ENCODE peak calls at places on chromosomes 5 and 9, in five cellular contexts. L is IMR-90, V is HepG2, M is GM12878, I is K562. P is an unnamed sample.

GRCh38 chr9:124813496-124814177 is 36.7 kb downstream of the OLFML2A start:
- DNase-seq in L (no peak), V (no peak), M (no peak), I (no peak), P (peak)

GRCh38 chr5:146047396-146047795 is 58.0 kb downstream of the PLAC8L1 start:
- DNase-seq in L (no peak), V (no peak), M (no peak), I (no peak), P (no peak)

GRCh38 chr5:41346609-41347008 is 133.3 kb upstream of the C6 start:
- DNase-seq in L (peak), V (no peak), M (no peak), I (no peak), P (no peak)

GRCh38 chr5:176744584-176744965 is 65.8 kb upstream of the UNC5A start:
- DNase-seq in L (no peak), V (no peak), M (no peak), I (peak), P (peak)

GRCh38 chr5:95788493-95788892 is 34.0 kb downstream of the GLRX start:
- DNase-seq in L (no peak), V (no peak), M (no peak), I (no peak), P (peak)

GRCh38 chr9:124042168-124042775 is 30.7 kb downstream of the LHX2 start:
- DNase-seq in L (no peak), V (no peak), M (no peak), I (no peak), P (peak)

GRCh38 chr9:107639426-107639825 is 149.9 kb upstream of the KLF4 start:
- DNase-seq in L (no peak), V (no peak), M (no peak), I (no peak), P (no peak)

GRCh38 chr5:151680944-151681427 is 5.7 kb downstream of the SPARC start:
- DNase-seq in L (peak), V (no peak), M (no peak), I (no peak), P (no peak)

GRCh38 chr5:136159457-136159856 is 26.8 kb downstream of the SMAD5 start:
- DNase-seq in L (peak), V (no peak), M (no peak), I (no peak), P (no peak)

GRCh38 chr5:83475540-83476469 is 4.3 kb downstream of the VCAN start:
- DNase-seq in L (peak), V (peak), M (no peak), I (no peak), P (no peak)

GRCh38 chr5:168681556-168682183 is 102.5 kb upstream of the PANK3 start:
- DNase-seq in L (peak), V (peak), M (no peak), I (no peak), P (no peak)
- TF ChIP-seq MXI1 in L (no peak), V (no peak), M (no peak), I (no peak), P (no peak)

GRCh38 chr5:125043781-125044391 is 297.4 kb upstream of the ZNF608 start:
- DNase-seq in L (peak), V (no peak), M (no peak), I (no peak), P (peak)
- TF ChIP-seq MXI1 in L (no peak), V (no peak), M (no peak), I (no peak), P (peak)

DNA sequence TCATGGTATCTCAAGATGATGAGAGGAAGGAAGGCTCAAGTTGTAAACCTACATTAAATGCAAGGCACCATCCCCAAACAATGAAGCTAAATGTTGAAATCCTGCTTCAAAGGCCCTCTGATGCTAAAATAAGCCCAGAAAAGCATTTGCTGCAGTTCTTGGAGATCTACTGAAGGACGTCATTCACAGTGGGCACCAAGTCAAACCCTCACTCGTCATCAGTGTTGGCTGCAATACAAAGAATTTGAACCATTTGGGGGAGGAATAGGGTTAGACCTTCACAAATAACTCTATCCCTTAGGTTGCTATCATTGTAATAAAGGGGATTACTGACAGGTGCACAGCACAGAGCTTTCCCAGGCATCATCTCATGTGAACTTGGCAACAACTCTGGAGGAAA is 9.3 kb upstream of the MEGF9 start:
- DNase-seq in L (peak), V (no peak), M (no peak), I (no peak), P (no peak)
- TF ChIP-seq MXI1 in L (no peak), V (no peak), M (no peak), I (no peak), P (no peak)

DNA sequence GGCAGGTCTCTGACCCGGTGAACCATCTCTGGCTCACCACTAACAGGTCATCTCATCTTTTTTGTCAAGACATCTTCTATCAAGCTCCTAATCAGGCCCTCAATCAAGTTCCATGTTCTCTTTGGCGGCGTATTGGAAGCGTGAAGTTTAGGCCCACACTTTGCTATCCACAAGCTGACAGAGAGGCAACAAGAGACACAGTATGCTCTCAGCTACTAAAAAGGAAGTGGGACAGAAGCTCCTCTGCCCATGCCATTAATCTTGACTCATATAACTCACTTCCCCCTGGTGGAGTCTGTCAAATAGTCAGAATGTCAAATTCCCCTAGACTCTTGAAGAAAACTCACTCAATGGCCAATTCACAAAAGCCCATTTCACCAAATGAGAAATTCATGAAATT is 77.6 kb upstream of the TMC1 start:
- DNase-seq in L (no peak), V (no peak), M (peak), I (no peak), P (no peak)
- TF ChIP-seq MXI1 in L (no peak), V (no peak), M (no peak), I (no peak), P (no peak)

GRCh38 chr5:111743993-111744392 is 13.0 kb downstream of the NREP start:
- DNase-seq in L (peak), V (no peak), M (no peak), I (no peak), P (no peak)

GRCh38 chr5:111746791-111747190 is 10.2 kb downstream of the NREP start:
- DNase-seq in L (no peak), V (no peak), M (no peak), I (no peak), P (no peak)

GRCh38 chr5:111744455-111744854 is 12.5 kb downstream of the NREP start:
- DNase-seq in L (no peak), V (no peak), M (no peak), I (no peak), P (no peak)

GRCh38 chr5:111743521-111743920 is 13.5 kb downstream of the NREP start:
- DNase-seq in L (no peak), V (no peak), M (no peak), I (no peak), P (no peak)

GRCh38 chr5:111745075-111745474 is 11.9 kb downstream of the NREP start:
- DNase-seq in L (no peak), V (no peak), M (no peak), I (no peak), P (no peak)
- TF ChIP-seq MXI1 in L (no peak), V (no peak), M (no peak), I (no peak), P (no peak)

GRCh38 chr9:112326194-112326593 is 7.2 kb downstream of the PTBP3 start:
- DNase-seq in L (no peak), V (no peak), M (no peak), I (no peak), P (no peak)

GRCh38 chr9:112328545-112328944 is 4.9 kb downstream of the PTBP3 start:
- DNase-seq in L (no peak), V (peak), M (no peak), I (no peak), P (no peak)

GRCh38 chr9:112325600-112325999 is 7.8 kb downstream of the PTBP3 start:
- DNase-seq in L (no peak), V (no peak), M (no peak), I (no peak), P (no peak)

GRCh38 chr9:112325127-112325526 is 8.3 kb downstream of the PTBP3 start:
- DNase-seq in L (no peak), V (no peak), M (no peak), I (peak), P (no peak)

GRCh38 chr9:112327718-112328450 is 5.5 kb downstream of the PTBP3 start:
- DNase-seq in L (no peak), V (no peak), M (no peak), I (no peak), P (no peak)
- TF ChIP-seq MXI1 in L (no peak), V (no peak), M (no peak), I (no peak), P (no peak)

GRCh38 chr9:15693701-15694100 is 140.9 kb downstream of the CCDC171 start:
- DNase-seq in L (no peak), V (no peak), M (no peak), I (no peak), P (no peak)

GRCh38 chr9:15696979-15697378 is 144.1 kb downstream of the CCDC171 start:
- DNase-seq in L (peak), V (no peak), M (no peak), I (no peak), P (no peak)

GRCh38 chr9:15697459-15697858 is 144.6 kb downstream of the CCDC171 start:
- DNase-seq in L (peak), V (no peak), M (no peak), I (no peak), P (no peak)
- TF ChIP-seq MXI1 in L (no peak), V (no peak), M (no peak), I (no peak), P (no peak)